ENCODE peak calls at places on chromosomes 2 and 18, in five cellular contexts. U is right atrium auricular region, V is neural progenitor cell, A is mammary epithelial cell, F is AG04449. B is an unnamed sample.
A peak's percentile ranks its signal among the peaks of the same experiment; 100 is the strongest.

GRCh38 chr2:39546937-39547336 is 109.9 kb upstream of the MAP4K3 start:
- DNase-seq in U (no peak), V (no peak), A (peak; percentile 34), F (no peak), B (no peak)

GRCh38 chr2:135960598-135961551 is 24.6 kb downstream of the DARS1 start:
- DNase-seq in A (no peak), U (no peak), V (peak; percentile 15), F (no peak), B (no peak)

GRCh38 chr2:30208453-30208852 is 22.9 kb upstream of the LBH start:
- DNase-seq in V (peak; percentile 85), A (peak; percentile 39), F (peak; percentile 53), U (no peak), B (no peak)

GRCh38 chr18:49519041-49519971 is 32.3 kb upstream of the C18orf32 start:
- DNase-seq in U (peak; percentile 38), A (no peak), V (peak; percentile 60), F (no peak), B (no peak)

GRCh38 chr18:8283901-8284585 is 325.2 kb upstream of the RAB12 start:
- DNase-seq in V (no peak), U (no peak), F (no peak), A (no peak), B (no peak)

GRCh38 chr2:202639233-202639632 is 4.5 kb downstream of the FAM117B start:
- DNase-seq in A (no peak), U (no peak), F (no peak), V (no peak), B (no peak)

GRCh38 chr2:44686561-44686960 is 254.9 kb upstream of the SIX3 start:
- DNase-seq in U (no peak), V (no peak), F (peak; percentile 2), A (peak; percentile 78), B (no peak)

GRCh38 chr2:215843579-215843978 is 169.8 kb downstream of the MREG start:
- DNase-seq in V (no peak), A (peak; percentile 96), U (peak; percentile 70), F (peak; percentile 60), B (no peak)

GRCh38 chr2:26668041-26668440 is 24.5 kb upstream of the KCNK3 start:
- DNase-seq in U (no peak), F (no peak), V (no peak), A (peak; percentile 63), B (no peak)

GRCh38 chr18:11761553-11761952 is 72.5 kb downstream of the GNAL start:
- DNase-seq in U (no peak), A (no peak), F (no peak), V (peak; percentile 63), B (no peak)

GRCh38 chr18:30132959-30133358 is 909.6 kb downstream of the DSC3 start:
- DNase-seq in F (no peak), A (peak; percentile 50), V (no peak), U (no peak), B (no peak)

GRCh38 chr2:10326707-10327594 is 24.2 kb downstream of the HPCAL1 start:
- DNase-seq in A (no peak), V (no peak), F (no peak), U (no peak), B (no peak)

GRCh38 chr2:79860233-79861058 is 347.6 kb downstream of the CTNNA2 start:
- DNase-seq in U (no peak), V (peak; percentile 61), F (peak; percentile 0), A (no peak), B (no peak)

GRCh38 chr2:210445116-210445707 is 31.3 kb downstream of the LANCL1 start:
- DNase-seq in A (peak; percentile 8), V (peak; percentile 20), F (no peak), U (no peak), B (no peak)

GRCh38 chr18:63648241-63648640 is 4.2 kb upstream of the SERPINB4 start:
- DNase-seq in V (no peak), A (peak; percentile 62), U (no peak), F (no peak), B (no peak)

GRCh38 chr18:72652990-72653593 is 109.0 kb upstream of the CBLN2 start:
- DNase-seq in U (no peak), V (peak; percentile 67), A (peak; percentile 32), F (no peak), B (no peak)

GRCh38 chr18:55403555-55403954 is 184.4 kb downstream of the TCF4 start:
- DNase-seq in A (no peak), V (no peak), U (no peak), F (no peak), B (no peak)

GRCh38 chr18:48541026-48541746 is 2.4 kb downstream of the CTIF start:
- DNase-seq in A (peak; percentile 80), F (no peak), U (peak; percentile 79), V (peak; percentile 90), B (peak; percentile 80)

GRCh38 chr2:188414869-188415753 is 123.4 kb downstream of the GULP1 start:
- DNase-seq in F (no peak), A (no peak), U (no peak), V (no peak), B (no peak)

GRCh38 chr2:9533663-9534062 is 22.0 kb downstream of the ADAM17 start:
- DNase-seq in A (no peak), V (no peak), F (no peak), U (no peak), B (no peak)

GRCh38 chr2:159209341-159210306 is 76.9 kb downstream of the WDSUB1 start:
- DNase-seq in A (no peak), V (no peak), U (no peak), F (no peak), B (no peak)

GRCh38 chr2:159213296-159213695 is 73.2 kb downstream of the WDSUB1 start:
- DNase-seq in V (no peak), F (no peak), A (no peak), U (no peak), B (no peak)

GRCh38 chr2:159214325-159214865 is 72.1 kb downstream of the WDSUB1 start:
- DNase-seq in V (no peak), F (no peak), A (no peak), U (peak; percentile 52), B (no peak)

GRCh38 chr2:159208449-159208848 is 78.1 kb downstream of the WDSUB1 start:
- DNase-seq in A (no peak), U (no peak), V (no peak), F (no peak), B (no peak)

DNA sequence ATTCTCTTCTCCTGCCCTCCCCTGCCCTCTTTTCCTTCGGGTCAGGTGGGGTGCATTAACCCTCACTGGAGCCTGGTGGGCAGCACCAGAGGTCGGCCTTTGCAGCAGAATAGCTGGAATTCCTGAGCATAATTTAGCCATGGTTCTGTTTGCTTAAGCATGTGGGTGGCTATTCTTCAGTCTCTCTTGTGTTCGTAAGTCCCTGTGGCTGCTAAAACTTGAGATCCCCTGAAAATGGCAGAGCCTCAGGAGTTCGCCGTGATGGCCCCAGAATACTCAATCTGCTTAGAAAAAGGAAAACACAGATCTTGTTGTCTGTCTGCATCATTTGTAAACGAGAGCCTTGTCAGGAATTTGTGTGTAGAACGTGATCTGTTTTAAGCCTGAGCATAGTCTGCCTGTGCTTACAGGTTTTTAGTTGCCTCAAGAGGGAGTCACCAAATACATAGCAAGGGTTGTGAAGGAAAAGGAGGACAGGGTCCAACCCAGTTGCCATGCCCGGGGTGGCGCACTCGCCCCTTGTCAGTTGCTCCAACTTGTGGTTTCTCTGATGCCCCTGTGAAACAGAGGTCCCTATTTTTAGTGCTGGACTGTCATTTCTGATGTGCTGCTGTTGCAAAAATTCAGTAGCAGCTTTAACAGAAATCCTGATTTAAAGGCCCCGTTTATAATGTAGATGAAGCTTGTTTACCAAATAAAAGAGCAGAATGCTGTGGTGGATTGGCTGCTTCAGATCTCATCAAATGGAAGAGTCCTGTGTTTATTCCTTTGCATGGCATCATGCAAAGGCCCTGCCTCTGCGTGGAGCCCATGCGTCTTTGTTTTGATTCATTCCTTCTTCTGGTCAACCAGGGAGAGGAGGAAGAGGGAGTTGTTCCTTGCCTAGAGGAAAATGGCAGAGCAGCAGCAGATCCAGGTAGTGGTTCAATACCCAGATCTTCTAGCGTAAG is 74.8 kb downstream of the WDSUB1 start:
- DNase-seq in F (no peak), U (peak; percentile 36), A (no peak), V (peak; percentile 92), B (no peak)
- TF ChIP-seq CTCF in F (no peak), U (no peak), A (no peak), V (peak; percentile 13), B (no peak)

GRCh38 chr2:168797286-168797655 is 5.2 kb upstream of the NOSTRIN start:
- DNase-seq in A (no peak), F (no peak), V (no peak), U (no peak), B (no peak)

GRCh38 chr2:168796583-168797285 is 5.7 kb upstream of the NOSTRIN start:
- DNase-seq in V (no peak), A (no peak), F (no peak), U (no peak), B (no peak)

GRCh38 chr2:168790226-168790902 is 12.1 kb upstream of the NOSTRIN start:
- DNase-seq in V (no peak), U (no peak), A (no peak), F (no peak), B (no peak)

GRCh38 chr2:168796090-168796577 is 6.3 kb upstream of the NOSTRIN start:
- DNase-seq in V (no peak), F (no peak), U (no peak), A (no peak), B (no peak)

DNA sequence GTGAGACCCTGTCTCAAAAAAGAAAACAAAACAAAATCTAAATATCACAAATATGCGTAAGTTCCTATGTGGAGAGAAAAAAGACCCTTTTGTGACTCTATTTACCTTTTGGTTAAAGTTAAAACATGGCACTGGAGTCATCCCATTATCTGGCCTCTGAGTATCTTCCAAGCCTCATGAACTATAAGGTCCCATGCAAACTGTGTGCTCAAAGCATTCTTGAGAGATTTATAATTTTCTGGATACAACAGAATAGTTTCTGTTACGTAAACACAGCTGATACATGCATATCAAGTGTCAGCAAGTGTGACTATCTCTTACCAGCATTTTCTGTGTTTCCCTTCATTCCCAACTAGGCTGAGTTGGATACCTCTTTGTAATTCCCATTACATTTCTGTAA is 8.8 kb upstream of the NOSTRIN start:
- DNase-seq in V (no peak), U (no peak), A (no peak), F (no peak), B (no peak)
- TF ChIP-seq CTCF in V (no peak), U (no peak), A (no peak), F (no peak), B (no peak)

DNA sequence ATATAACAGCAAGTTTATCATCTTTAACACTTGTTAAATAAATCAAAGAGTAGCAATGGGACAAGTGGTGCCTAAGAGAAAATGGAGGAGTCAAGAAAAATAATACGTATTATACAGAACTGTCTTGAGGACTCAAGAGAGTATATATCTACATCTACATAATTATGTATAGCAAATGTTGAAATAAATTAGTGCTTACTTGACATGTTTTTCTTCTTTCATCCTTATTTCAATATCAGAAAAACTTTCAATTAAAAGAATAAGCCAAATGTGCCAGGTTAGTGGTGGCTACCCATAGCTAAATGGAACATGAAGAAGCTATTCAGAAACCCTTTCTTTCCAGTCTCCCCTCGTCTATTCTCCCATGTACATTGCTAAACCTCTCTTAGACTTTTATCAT is 267.3 kb upstream of the SPOPL start:
- DNase-seq in V (no peak), F (no peak), A (no peak), U (no peak), B (no peak)
- TF ChIP-seq CTCF in V (no peak), F (no peak), A (no peak), U (no peak), B (no peak)

DNA sequence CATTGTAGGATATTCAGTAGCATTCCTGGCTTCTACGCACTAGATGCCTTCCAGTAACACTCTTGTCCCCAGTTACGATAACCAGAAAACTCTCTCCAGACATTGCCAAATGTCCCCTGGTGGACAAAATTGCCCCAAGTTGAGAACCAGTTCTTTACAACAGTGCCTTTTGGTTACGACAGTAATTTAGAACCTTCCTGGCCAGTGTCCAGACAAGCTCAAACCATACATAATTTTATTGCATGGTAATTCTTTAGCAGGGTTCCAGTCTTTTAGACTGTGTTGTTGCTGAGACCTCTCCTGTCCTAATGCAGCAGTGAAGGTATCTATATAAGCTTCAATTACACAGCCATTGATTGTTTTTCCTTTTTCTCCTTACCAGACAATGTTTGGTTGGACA is 20.2 kb downstream of the RNMT start:
- DNase-seq in V (no peak), A (no peak), F (no peak), U (no peak), B (no peak)
- TF ChIP-seq CTCF in V (no peak), A (no peak), F (no peak), U (no peak), B (peak; percentile 21)

B was measured in type B pancreatic cell.